ENCODE peak calls at places on chromosome 10, in eight cellular contexts. V is globus pallidus; B is activated gamma-delta T cell; M is posterior cingulate gyrus; H is CD8-positive, alpha-beta T cell; S is SJSA1; I is non-pigmented ciliary epithelial cell; C is retina. W is an unnamed sample.

GRCh38 chr10:84743483-84743882 is 415.1 kb downstream of the CCSER2 start:
- DNase-seq in I (no peak), V (no peak), C (no peak), H (no peak), S (no peak), B (no peak), M (no peak), W (no peak)

GRCh38 chr10:31147220-31147608 is 115.5 kb upstream of the ZNF438 start:
- DNase-seq in C (no peak), B (no peak), V (no peak), M (no peak), I (peak), H (no peak), S (no peak), W (no peak)

GRCh38 chr10:110445871-110446270 is 51.8 kb upstream of the DUSP5 start:
- DNase-seq in B (no peak), S (no peak), C (no peak), H (no peak), I (no peak), M (no peak), V (no peak), W (peak)

GRCh38 chr10:114504769-114505579 is 100.7 kb upstream of the AFAP1L2 start:
- DNase-seq in H (no peak), B (no peak), S (no peak), C (no peak), V (no peak), I (peak), M (no peak), W (no peak)

GRCh38 chr10:86688398-86688921 is 20.1 kb downstream of the LDB3 start:
- DNase-seq in B (no peak), I (no peak), H (peak), V (peak), C (peak), M (no peak), S (peak), W (no peak)

GRCh38 chr10:5782174-5782573 is 31.1 kb downstream of the GDI2 start:
- DNase-seq in H (no peak), B (no peak), V (no peak), S (no peak), I (no peak), C (no peak), M (no peak), W (no peak)

GRCh38 chr10:121998462-121998861 is 9.5 kb downstream of the TACC2 start:
- DNase-seq in H (no peak), C (no peak), I (no peak), V (no peak), B (no peak), S (no peak), M (no peak), W (no peak)

GRCh38 chr10:59905735-59906416 is 480 bp downstream of the CCDC6 start:
- DNase-seq in I (no peak), B (no peak), C (peak), V (no peak), S (no peak), M (no peak), H (no peak), W (no peak)

GRCh38 chr10:30813872-30814471 is 184.4 kb upstream of the LYZL2 start:
- DNase-seq in I (peak), S (peak), C (no peak), H (no peak), V (no peak), M (no peak), B (no peak), W (no peak)

GRCh38 chr10:5876181-5876768 is 13.4 kb downstream of the ANKRD16 start:
- DNase-seq in C (no peak), B (no peak), H (no peak), I (peak), S (no peak), V (no peak), M (no peak), W (no peak)

GRCh38 chr10:14362098-14362497 is 31.4 kb upstream of the FRMD4A start:
- DNase-seq in B (no peak), V (no peak), H (no peak), C (no peak), I (no peak), M (no peak), S (no peak), W (no peak)

GRCh38 chr10:131077724-131078123 is 233.8 kb downstream of the TCERG1L start:
- DNase-seq in C (no peak), H (no peak), S (no peak), I (no peak), M (no peak), V (no peak), B (no peak), W (no peak)

GRCh38 chr10:120110196-120110595 is 217.7 kb downstream of the SEC23IP start:
- DNase-seq in H (no peak), B (no peak), M (no peak), S (no peak), I (no peak), C (no peak), V (no peak), W (no peak)

GRCh38 chr10:116001266-116001857 is 271.6 kb downstream of the GFRA1 start:
- DNase-seq in B (no peak), C (peak), I (no peak), V (peak), S (no peak), H (no peak), M (no peak), W (no peak)

GRCh38 chr10:72335394-72336258 is 19.1 kb downstream of the DNAJB12 start:
- DNase-seq in C (peak), S (no peak), M (no peak), B (no peak), H (peak), I (no peak), V (no peak), W (no peak)

GRCh38 chr10:115829501-115830215 is 443.3 kb downstream of the GFRA1 start:
- DNase-seq in H (no peak), C (peak), M (no peak), S (no peak), V (no peak), I (no peak), B (no peak), W (no peak)

GRCh38 chr10:99435986-99436633 is 5.7 kb upstream of the GOT1 start:
- DNase-seq in S (no peak), I (peak), V (peak), M (no peak), C (peak), B (no peak), H (no peak), W (no peak)

GRCh38 chr10:70425096-70425495 is 16.4 kb downstream of the NODAL start:
- DNase-seq in H (no peak), S (no peak), I (no peak), B (no peak), C (no peak), M (no peak), V (no peak), W (no peak)

GRCh38 chr10:101558206-101558605 is 29.9 kb downstream of the POLL start:
- DNase-seq in S (no peak), H (no peak), I (no peak), V (no peak), M (no peak), C (no peak), B (no peak), W (no peak)

GRCh38 chr10:29130190-29130673 is 158.6 kb upstream of the LYZL1 start:
- DNase-seq in I (no peak), V (no peak), C (no peak), S (no peak), M (no peak), H (no peak), B (no peak), W (no peak)

GRCh38 chr10:116891208-116891607 is 41.9 kb downstream of the ENO4 start:
- DNase-seq in I (peak), S (peak), C (no peak), H (no peak), B (no peak), M (no peak), V (peak), W (no peak)

GRCh38 chr10:45118929-45119328 is 118.2 kb downstream of the ZNF22 start:
- DNase-seq in M (no peak), S (no peak), V (no peak), I (no peak), C (no peak), B (no peak), H (no peak), W (no peak)

GRCh38 chr10:112981553-112981952 is 31.5 kb downstream of the TCF7L2 start:
- DNase-seq in V (no peak), B (no peak), I (no peak), C (no peak), H (no peak), S (no peak), M (no peak), W (no peak)

GRCh38 chr10:122847782-122848604 is 2.3 kb upstream of the CUZD1 start:
- DNase-seq in C (no peak), S (no peak), H (no peak), I (no peak), V (no peak), M (no peak), B (no peak), W (no peak)

W was measured in upper lobe of left lung.